ENCODE peak calls at places on chromosomes 7 and 10, in seven cellular contexts. One of them, this sample, is unnamed.

GRCh38 chr7:80087051-80087767 is 47.4 kb upstream of the GNAI1 start:
- DNase-seq in HCT116: peak
- DNase-seq in GM12878: no peak
- DNase-seq in HepG2: no peak
- DNase-seq in SK-N-SH: no peak
- DNase-seq in H1: no peak
- DNase-seq in K562: no peak
- DNase-seq in this sample: no peak

GRCh38 chr10:81909453-81909852 is 34.5 kb downstream of the NRG3 start:
- DNase-seq in HCT116: no peak
- DNase-seq in GM12878: no peak
- DNase-seq in HepG2: no peak
- DNase-seq in SK-N-SH: no peak
- DNase-seq in H1: no peak
- DNase-seq in K562: no peak
- DNase-seq in this sample: no peak

GRCh38 chr10:132860527-132860926 is 74.6 kb upstream of the NKX6-2 start:
- DNase-seq in HCT116: no peak
- DNase-seq in GM12878: no peak
- DNase-seq in HepG2: no peak
- DNase-seq in SK-N-SH: no peak
- DNase-seq in H1: no peak
- DNase-seq in K562: peak
- DNase-seq in this sample: no peak

GRCh38 chr10:132104062-132104461 is 38.3 kb downstream of the JAKMIP3 start:
- DNase-seq in HCT116: no peak
- DNase-seq in GM12878: no peak
- DNase-seq in HepG2: no peak
- DNase-seq in SK-N-SH: no peak
- DNase-seq in H1: no peak
- DNase-seq in K562: no peak
- DNase-seq in this sample: no peak

GRCh38 chr10:132696728-132697567 is 89.0 kb downstream of the NKX6-2 start:
- DNase-seq in HCT116: no peak
- DNase-seq in GM12878: no peak
- DNase-seq in HepG2: no peak
- DNase-seq in SK-N-SH: no peak
- DNase-seq in H1: no peak
- DNase-seq in K562: no peak
- DNase-seq in this sample: no peak

GRCh38 chr10:18151491-18151890 is 11.3 kb downstream of the CACNB2 start:
- DNase-seq in HCT116: no peak
- DNase-seq in GM12878: no peak
- DNase-seq in HepG2: no peak
- DNase-seq in SK-N-SH: no peak
- DNase-seq in H1: no peak
- DNase-seq in K562: no peak
- DNase-seq in this sample: no peak

GRCh38 chr7:26374665-26375373 is 83.2 kb downstream of the SNX10 start:
- DNase-seq in HCT116: no peak
- DNase-seq in GM12878: no peak
- DNase-seq in HepG2: no peak
- DNase-seq in SK-N-SH: no peak
- DNase-seq in H1: no peak
- DNase-seq in K562: no peak
- DNase-seq in this sample: no peak

GRCh38 chr7:73342645-73343044 is 14.7 kb downstream of the FKBP6 start:
- DNase-seq in HCT116: peak
- DNase-seq in GM12878: no peak
- DNase-seq in HepG2: peak
- DNase-seq in SK-N-SH: peak
- DNase-seq in H1: no peak
- DNase-seq in K562: no peak
- DNase-seq in this sample: peak

GRCh38 chr10:14580933-14581332 is 193.8 kb downstream of the FAM107B start:
- DNase-seq in HCT116: no peak
- DNase-seq in GM12878: no peak
- DNase-seq in HepG2: no peak
- DNase-seq in SK-N-SH: no peak
- DNase-seq in H1: no peak
- DNase-seq in K562: no peak
- DNase-seq in this sample: no peak

GRCh38 chr10:11759347-11759746 is 17.2 kb downstream of the ECHDC3 start:
- DNase-seq in HCT116: no peak
- DNase-seq in GM12878: no peak
- DNase-seq in HepG2: no peak
- DNase-seq in SK-N-SH: no peak
- DNase-seq in H1: no peak
- DNase-seq in K562: no peak
- DNase-seq in this sample: no peak

GRCh38 chr10:11762706-11763500 is 20.7 kb downstream of the ECHDC3 start:
- DNase-seq in HCT116: no peak
- DNase-seq in GM12878: no peak
- DNase-seq in HepG2: no peak
- DNase-seq in SK-N-SH: no peak
- DNase-seq in H1: no peak
- DNase-seq in K562: no peak
- DNase-seq in this sample: no peak

GRCh38 chr10:11760151-11760550 is 18.0 kb downstream of the ECHDC3 start:
- DNase-seq in HCT116: no peak
- DNase-seq in GM12878: no peak
- DNase-seq in HepG2: no peak
- DNase-seq in SK-N-SH: no peak
- DNase-seq in H1: no peak
- DNase-seq in K562: no peak
- DNase-seq in this sample: no peak

GRCh38 chr10:11761431-11761830 is 19.2 kb downstream of the ECHDC3 start:
- DNase-seq in HCT116: no peak
- DNase-seq in GM12878: no peak
- DNase-seq in HepG2: no peak
- DNase-seq in SK-N-SH: no peak
- DNase-seq in H1: no peak
- DNase-seq in K562: no peak
- DNase-seq in this sample: no peak

GRCh38 chr10:11760861-11761260 is 18.7 kb downstream of the ECHDC3 start:
- DNase-seq in HCT116: no peak
- DNase-seq in GM12878: no peak
- DNase-seq in HepG2: no peak
- DNase-seq in SK-N-SH: no peak
- DNase-seq in H1: no peak
- DNase-seq in K562: no peak
- DNase-seq in this sample: no peak
- TF ChIP-seq JUND in HCT116: no peak
- TF ChIP-seq JUND in GM12878: no peak
- TF ChIP-seq JUND in HepG2: no peak
- TF ChIP-seq JUND in SK-N-SH: no peak
- TF ChIP-seq JUND in H1: no peak
- TF ChIP-seq JUND in K562: no peak
- TF ChIP-seq JUND in this sample: no peak

GRCh38 chr10:43201545-43202131 is 63.4 kb downstream of the CSGALNACT2 start:
- DNase-seq in HCT116: no peak
- DNase-seq in GM12878: no peak
- DNase-seq in HepG2: no peak
- DNase-seq in SK-N-SH: peak
- DNase-seq in H1: no peak
- DNase-seq in K562: no peak
- DNase-seq in this sample: no peak

GRCh38 chr10:43202657-43203490 is 64.0 kb downstream of the RASGEF1A start:
- DNase-seq in HCT116: no peak
- DNase-seq in GM12878: no peak
- DNase-seq in HepG2: no peak
- DNase-seq in SK-N-SH: peak
- DNase-seq in H1: peak
- DNase-seq in K562: peak
- DNase-seq in this sample: no peak

GRCh38 chr10:43200538-43201390 is 62.5 kb downstream of the CSGALNACT2 start:
- DNase-seq in HCT116: no peak
- DNase-seq in GM12878: no peak
- DNase-seq in HepG2: no peak
- DNase-seq in SK-N-SH: peak
- DNase-seq in H1: no peak
- DNase-seq in K562: no peak
- DNase-seq in this sample: no peak

GRCh38 chr10:43203491-43204393 is 63.1 kb downstream of the RASGEF1A start:
- DNase-seq in HCT116: peak
- DNase-seq in GM12878: no peak
- DNase-seq in HepG2: no peak
- DNase-seq in SK-N-SH: peak
- DNase-seq in H1: no peak
- DNase-seq in K562: peak
- DNase-seq in this sample: peak

DNA sequence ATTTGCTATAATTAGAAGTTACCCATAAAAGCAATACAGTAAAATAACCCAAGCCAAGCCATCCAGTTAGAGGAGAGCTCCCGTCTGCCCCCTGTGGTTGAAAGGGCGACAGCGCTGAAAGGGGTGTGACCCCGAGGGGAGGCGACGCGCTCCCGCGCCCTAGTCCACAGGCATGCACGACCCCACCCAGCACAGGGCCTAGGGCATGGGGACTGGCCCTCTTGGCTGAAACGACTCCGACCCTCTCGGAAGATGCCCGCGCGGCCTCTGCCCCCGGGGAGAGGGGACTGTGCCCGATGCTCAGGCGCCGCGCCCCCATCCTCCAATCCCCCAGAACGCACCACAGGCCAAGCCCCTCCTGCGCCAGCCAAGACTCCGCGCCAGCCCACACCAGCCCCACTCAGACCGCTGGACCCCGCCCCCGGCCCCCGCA is 64.0 kb downstream of the CSGALNACT2 start:
- DNase-seq in HCT116: peak
- DNase-seq in GM12878: no peak
- DNase-seq in HepG2: no peak
- DNase-seq in SK-N-SH: peak
- DNase-seq in H1: no peak
- DNase-seq in K562: peak
- DNase-seq in this sample: no peak
- TF ChIP-seq JUND in HCT116: no peak
- TF ChIP-seq JUND in GM12878: no peak
- TF ChIP-seq JUND in HepG2: no peak
- TF ChIP-seq JUND in SK-N-SH: no peak
- TF ChIP-seq JUND in H1: no peak
- TF ChIP-seq JUND in K562: no peak
- TF ChIP-seq JUND in this sample: no peak

GRCh38 chr7:132652507-132652906 is 76.2 kb upstream of the PLXNA4 start:
- DNase-seq in HCT116: no peak
- DNase-seq in GM12878: no peak
- DNase-seq in HepG2: no peak
- DNase-seq in SK-N-SH: no peak
- DNase-seq in H1: no peak
- DNase-seq in K562: no peak
- DNase-seq in this sample: no peak

GRCh38 chr7:132653364-132653930 is 77.2 kb upstream of the PLXNA4 start:
- DNase-seq in HCT116: no peak
- DNase-seq in GM12878: no peak
- DNase-seq in HepG2: no peak
- DNase-seq in SK-N-SH: no peak
- DNase-seq in H1: no peak
- DNase-seq in K562: no peak
- DNase-seq in this sample: no peak

GRCh38 chr7:132654150-132654549 is 77.9 kb upstream of the PLXNA4 start:
- DNase-seq in HCT116: peak
- DNase-seq in GM12878: no peak
- DNase-seq in HepG2: no peak
- DNase-seq in SK-N-SH: no peak
- DNase-seq in H1: no peak
- DNase-seq in K562: peak
- DNase-seq in this sample: no peak

GRCh38 chr7:132656846-132657776 is 80.8 kb upstream of the PLXNA4 start:
- DNase-seq in HCT116: peak
- DNase-seq in GM12878: no peak
- DNase-seq in HepG2: no peak
- DNase-seq in SK-N-SH: peak
- DNase-seq in H1: no peak
- DNase-seq in K562: peak
- DNase-seq in this sample: no peak

DNA sequence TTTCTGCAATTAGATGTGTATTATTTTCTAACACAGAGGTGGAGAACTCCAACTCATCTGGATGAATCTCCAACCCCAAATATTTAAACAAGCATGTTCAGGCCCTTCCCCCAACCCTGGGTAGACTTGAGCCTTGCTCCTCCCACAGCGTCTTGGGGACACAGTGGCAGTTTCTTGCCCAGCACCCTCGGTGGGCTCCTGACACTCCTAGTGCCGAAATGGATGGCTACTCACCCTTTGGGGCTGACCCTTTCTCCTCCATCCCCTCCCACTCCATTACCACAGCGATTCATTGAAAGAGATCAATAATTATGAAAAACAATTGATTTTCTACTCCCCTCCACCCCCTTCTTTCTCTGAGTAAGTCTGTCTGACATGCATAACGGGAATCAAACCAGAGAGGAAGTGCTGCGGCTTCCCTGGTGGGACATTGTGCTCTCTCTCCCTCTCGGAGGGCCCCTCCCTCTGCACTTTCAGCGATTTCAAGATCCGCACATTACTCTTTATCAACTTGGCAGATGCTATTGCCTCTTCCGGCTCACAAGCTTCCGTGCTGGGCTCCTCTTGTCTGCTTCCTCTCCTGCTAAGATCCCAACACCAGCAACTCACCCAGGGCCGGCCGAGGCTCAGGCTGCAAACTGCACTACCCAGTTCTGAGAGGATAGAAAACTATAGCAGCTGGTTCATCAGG is 78.9 kb upstream of the PLXNA4 start:
- DNase-seq in HCT116: no peak
- DNase-seq in GM12878: no peak
- DNase-seq in HepG2: no peak
- DNase-seq in SK-N-SH: no peak
- DNase-seq in H1: no peak
- DNase-seq in K562: no peak
- DNase-seq in this sample: no peak
- TF ChIP-seq JUND in HCT116: no peak
- TF ChIP-seq JUND in GM12878: no peak
- TF ChIP-seq JUND in HepG2: no peak
- TF ChIP-seq JUND in SK-N-SH: no peak
- TF ChIP-seq JUND in H1: no peak
- TF ChIP-seq JUND in K562: no peak
- TF ChIP-seq JUND in this sample: no peak

GRCh38 chr10:51074238-51075028 is at the start of gene PRKG1:
- DNase-seq in HCT116: no peak
- DNase-seq in GM12878: no peak
- DNase-seq in HepG2: peak
- DNase-seq in SK-N-SH: peak
- DNase-seq in H1: no peak
- DNase-seq in K562: no peak
- DNase-seq in this sample: peak

GRCh38 chr10:51073035-51073434 is 1.3 kb upstream of the PRKG1 start:
- DNase-seq in HCT116: no peak
- DNase-seq in GM12878: no peak
- DNase-seq in HepG2: no peak
- DNase-seq in SK-N-SH: no peak
- DNase-seq in H1: no peak
- DNase-seq in K562: no peak
- DNase-seq in this sample: no peak

GRCh38 chr10:51075802-51076201 is 1.5 kb downstream of the PRKG1 start:
- DNase-seq in HCT116: no peak
- DNase-seq in GM12878: no peak
- DNase-seq in HepG2: no peak
- DNase-seq in SK-N-SH: no peak
- DNase-seq in H1: no peak
- DNase-seq in K562: no peak
- DNase-seq in this sample: no peak

GRCh38 chr10:51076442-51076841 is 2.2 kb downstream of the PRKG1 start:
- DNase-seq in HCT116: no peak
- DNase-seq in GM12878: no peak
- DNase-seq in HepG2: no peak
- DNase-seq in SK-N-SH: no peak
- DNase-seq in H1: no peak
- DNase-seq in K562: no peak
- DNase-seq in this sample: no peak

GRCh38 chr10:51073461-51074237 is 638 bp upstream of the PRKG1 start:
- DNase-seq in HCT116: no peak
- DNase-seq in GM12878: no peak
- DNase-seq in HepG2: no peak
- DNase-seq in SK-N-SH: peak
- DNase-seq in H1: no peak
- DNase-seq in K562: no peak
- DNase-seq in this sample: peak
- TF ChIP-seq JUND in HCT116: no peak
- TF ChIP-seq JUND in GM12878: no peak
- TF ChIP-seq JUND in HepG2: no peak
- TF ChIP-seq JUND in SK-N-SH: no peak
- TF ChIP-seq JUND in H1: no peak
- TF ChIP-seq JUND in K562: no peak
- TF ChIP-seq JUND in this sample: no peak